ENCODE peak calls at places on chromosomes 3 and 15, in five cellular contexts. G is H9; P is ureter; F is stimulated activated effector memory CD8-positive, alpha-beta T cell treated with anti-CD3 and anti-CD28 coated beads, Interleukin-12 subunit alpha, Interleukin-12 subunit beta, amount 100 ng/mL, for 72 hours; A is T-helper 9 cell. W is an unnamed sample.

GRCh38 chr3:32500880-32501784 is 1.5 kb downstream of the CMTM6 start:
- DNase-seq in G (no peak), P (no peak), F (no peak), A (no peak), W (no peak)

GRCh38 chr15:62391565-62392262 is 226.6 kb upstream of the C2CD4B start:
- DNase-seq in G (peak; percentile 44), P (peak; percentile 56), F (peak; percentile 64), A (no peak), W (peak; percentile 64)

GRCh38 chr3:134898315-134898714 is 103.3 kb downstream of the EPHB1 start:
- DNase-seq in G (no peak), P (no peak), F (no peak), A (no peak), W (no peak)

GRCh38 chr3:13461169-13462124 is 18.7 kb upstream of the HDAC11 start:
- DNase-seq in G (peak; percentile 93), P (no peak), F (peak; percentile 87), A (peak; percentile 80), W (peak; percentile 67)

GRCh38 chr3:122443090-122443489 is 27.2 kb upstream of the WDR5B start:
- DNase-seq in G (peak; percentile 88), P (no peak), F (no peak), A (no peak), W (no peak)

GRCh38 chr3:182816181-182816580 is 22.9 kb downstream of the ATP11B start:
- DNase-seq in G (no peak), P (no peak), F (no peak), A (no peak), W (no peak)

GRCh38 chr3:195004512-195005250 is 266.3 kb downstream of the XXYLT1 start:
- DNase-seq in G (no peak), P (peak; percentile 29), F (no peak), A (no peak), W (peak; percentile 8)

GRCh38 chr3:148681080-148681479 is 16.6 kb upstream of the AGTR1 start:
- DNase-seq in G (no peak), P (no peak), F (no peak), A (no peak), W (no peak)